ENCODE peak calls at places on chromosomes 16 and 17, in four cellular contexts. E is iris pigment epithelial cell; R is CD4-positive, alpha-beta memory T cell; F is A549. L is an unnamed sample.

GRCh38 chr17:30336369-30337171 is 2.7 kb upstream of the TMIGD1 start:
- DNase-seq in E (peak), F (peak), R (peak), L (peak)

GRCh38 chr16:83561876-83562275 is 245.9 kb upstream of the HSBP1 start:
- DNase-seq in F (no peak), E (peak), R (no peak), L (peak)

GRCh38 chr16:74275031-74275636 is 21.5 kb upstream of the PSMD7 start:
- DNase-seq in E (peak), R (no peak), F (peak), L (peak)

GRCh38 chr16:57971848-57972247 is 920 bp upstream of the CNGB1 start:
- DNase-seq in R (no peak), E (no peak), F (no peak), L (no peak)

GRCh38 chr16:67192781-67193260 is 866 bp downstream of the E2F4 start:
- DNase-seq in F (no peak), E (no peak), R (peak), L (no peak)

GRCh38 chr17:8696951-8697745 is 47.5 kb downstream of the CCDC42 start:
- DNase-seq in R (no peak), E (peak), F (no peak), L (no peak)

GRCh38 chr16:69017036-69017783 is 88.2 kb upstream of the HAS3 start:
- DNase-seq in R (no peak), E (peak), F (peak), L (peak)

GRCh38 chr17:151886-152859 is 14.8 kb downstream of the SCGB1C2 start:
- DNase-seq in F (no peak), R (no peak), E (peak), L (peak)

GRCh38 chr17:7380321-7380720 is 568 bp upstream of the TNK1 start:
- DNase-seq in E (peak), R (no peak), F (no peak), L (peak)

GRCh38 chr16:25223964-25224363 is 7.2 kb downstream of the AQP8 start:
- DNase-seq in E (no peak), R (no peak), F (no peak), L (no peak)

GRCh38 chr16:86680661-86681439 is 102.5 kb downstream of the FOXL1 start:
- DNase-seq in F (no peak), E (peak), R (no peak), L (peak)

GRCh38 chr16:407253-407652 is 5.6 kb downstream of the DECR2 start:
- DNase-seq in R (no peak), E (no peak), F (no peak), L (no peak)

GRCh38 chr16:73095885-73096341 is 48.0 kb upstream of the ZFHX3 start:
- DNase-seq in R (no peak), F (no peak), E (no peak), L (no peak)

GRCh38 chr17:66451188-66452149 is 149.1 kb downstream of the PRKCA start:
- DNase-seq in R (no peak), E (no peak), F (peak), L (no peak)

GRCh38 chr16:52963471-52963870 is 89.2 kb downstream of the CHD9NB start:
- DNase-seq in R (no peak), F (no peak), E (no peak), L (no peak)

GRCh38 chr17:74547736-74548135 is 1.8 kb upstream of the CD300C start:
- DNase-seq in R (no peak), E (no peak), F (no peak), L (peak)

GRCh38 chr17:15106540-15106939 is 158.6 kb downstream of the PMP22 start:
- DNase-seq in E (peak), F (peak), R (no peak), L (peak)

GRCh38 chr17:46157443-46158107 is 35.7 kb downstream of the KANSL1 start:
- DNase-seq in R (no peak), F (no peak), E (peak), L (no peak)

GRCh38 chr17:80894439-80894721 is 97.3 kb upstream of the CHMP6 start:
- DNase-seq in F (peak), R (no peak), E (no peak), L (peak)

GRCh38 chr17:65750166-65750565 is 188.7 kb upstream of the AXIN2 start:
- DNase-seq in F (no peak), R (no peak), E (peak), L (no peak)